ENCODE peak calls at places on chromosomes 1 and 21, in five cellular contexts. R is natural killer cell, S is heart right ventricle, M is lung, I is HCT116. F is an unnamed sample.

GRCh38 chr1:213110349-213111300 is 59.6 kb downstream of the RPS6KC1 start:
- ATAC-seq in R (no peak), S (no peak), M (no peak), I (no peak), F (no peak)

GRCh38 chr1:231919900-231920299 is 293.3 kb downstream of the DISC1 start:
- ATAC-seq in R (peak; percentile 93), S (peak; percentile 73), M (no peak), I (no peak), F (no peak)

GRCh38 chr1:3327936-3328590 is 126.4 kb upstream of the ARHGEF16 start:
- ATAC-seq in R (no peak), S (peak; percentile 87), M (no peak), I (no peak), F (no peak)

GRCh38 chr21:39021475-39021832 is 161.8 kb downstream of the PSMG1 start:
- ATAC-seq in R (no peak), S (no peak), M (no peak), I (no peak), F (no peak)

GRCh38 chr1:211349730-211350129 is 23.1 kb downstream of the TRAF5 start:
- ATAC-seq in R (no peak), S (no peak), M (no peak), I (no peak), F (no peak)

GRCh38 chr1:247360991-247361721 is 29.5 kb upstream of the ZNF496 start:
- ATAC-seq in R (no peak), S (peak; percentile 78), M (no peak), I (no peak), F (peak; percentile 63)

GRCh38 chr1:94022471-94023189 is 98.3 kb downstream of the ABCA4 start:
- ATAC-seq in R (no peak), S (peak; percentile 62), M (peak; percentile 67), I (no peak), F (peak; percentile 46)

GRCh38 chr1:86846166-86846647 is 67.7 kb downstream of the SELENOF start:
- ATAC-seq in R (no peak), S (no peak), M (peak; percentile 60), I (no peak), F (peak; percentile 46)

GRCh38 chr1:15702722-15703550 is 18.8 kb downstream of the PLEKHM2 start:
- ATAC-seq in R (no peak), S (peak; percentile 72), M (no peak), I (peak; percentile 92), F (peak; percentile 37)

GRCh38 chr21:44957901-44958451 is 18.1 kb downstream of the SLX9 start:
- ATAC-seq in R (no peak), S (peak; percentile 2), M (no peak), I (no peak), F (peak; percentile 1)

GRCh38 chr1:184023133-184023532 is 14.4 kb downstream of the COLGALT2 start:
- ATAC-seq in R (no peak), S (no peak), M (no peak), I (no peak), F (no peak)

GRCh38 chr1:228397454-228397786 is 9.2 kb downstream of the TRIM11 start:
- ATAC-seq in R (no peak), S (no peak), M (no peak), I (no peak), F (no peak)

GRCh38 chr1:181482521-181483083 is 715 bp upstream of the CACNA1E start:
- ATAC-seq in R (no peak), S (no peak), M (peak; percentile 38), I (no peak), F (peak; percentile 27)

GRCh38 chr1:1208713-1209433 is 2.5 kb upstream of the TNFRSF18 start:
- ATAC-seq in R (peak; percentile 9), S (peak; percentile 19), M (no peak), I (no peak), F (no peak)

GRCh38 chr1:21198929-21199328 is 22.2 kb upstream of the EIF4G3 start:
- ATAC-seq in R (no peak), S (no peak), M (no peak), I (no peak), F (no peak)

GRCh38 chr1:30465096-30465495 is 258.3 kb downstream of the MATN1 start:
- ATAC-seq in R (no peak), S (no peak), M (no peak), I (no peak), F (no peak)

GRCh38 chr1:34670982-34671381 is 83.9 kb upstream of the GJB5 start:
- ATAC-seq in R (no peak), S (no peak), M (no peak), I (no peak), F (no peak)

GRCh38 chr1:155094622-155094948 is 15.9 kb downstream of the EFNA3 start:
- ATAC-seq in R (no peak), S (no peak), M (no peak), I (no peak), F (no peak)

GRCh38 chr1:153292740-153293479 is 19.8 kb downstream of the PGLYRP3 start:
- ATAC-seq in R (no peak), S (no peak), M (no peak), I (no peak), F (no peak)

GRCh38 chr1:94886361-94886760 is 40.5 kb downstream of the CNN3 start:
- ATAC-seq in R (no peak), S (no peak), M (no peak), I (no peak), F (no peak)

GRCh38 chr1:14922942-14923341 is 230.6 kb upstream of the TMEM51 start:
- ATAC-seq in R (no peak), S (no peak), M (no peak), I (no peak), F (no peak)

GRCh38 chr1:1796466-1796865 is 18.2 kb upstream of the NADK start:
- ATAC-seq in R (peak; percentile 65), S (no peak), M (no peak), I (peak; percentile 64), F (no peak)

GRCh38 chr1:15173863-15174614 is 20.5 kb downstream of the TMEM51 start:
- ATAC-seq in R (no peak), S (no peak), M (no peak), I (peak; percentile 57), F (no peak)

GRCh38 chr21:41598561-41599511 is 90.9 kb upstream of the TMPRSS2 start:
- ATAC-seq in R (no peak), S (no peak), M (peak; percentile 38), I (no peak), F (no peak)

GRCh38 chr1:89839516-89839915 is 18.7 kb downstream of the LRRC8D start:
- ATAC-seq in R (no peak), S (no peak), M (no peak), I (no peak), F (no peak)

GRCh38 chr1:21072721-21073120 is 104.0 kb downstream of the EIF4G3 start:
- ATAC-seq in R (no peak), S (peak; percentile 28), M (no peak), I (no peak), F (no peak)

GRCh38 chr1:231666957-231667601 is 40.5 kb downstream of the DISC1 start:
- ATAC-seq in R (no peak), S (no peak), M (no peak), I (no peak), F (no peak)

GRCh38 chr1:209268479-209268878 is 315.0 kb upstream of the CAMK1G start:
- ATAC-seq in R (no peak), S (no peak), M (no peak), I (no peak), F (no peak)

GRCh38 chr21:31370893-31371652 is 27.0 kb upstream of the TIAM1 start:
- ATAC-seq in R (no peak), S (peak; percentile 78), M (no peak), I (no peak), F (peak; percentile 57)

GRCh38 chr1:55402117-55402516 is 187.0 kb upstream of the USP24 start:
- ATAC-seq in R (no peak), S (no peak), M (no peak), I (no peak), F (peak; percentile 79)

GRCh38 chr1:154325583-154326545 is 539 bp downstream of the ATP8B2 start:
- ATAC-seq in R (peak; percentile 15), S (peak; percentile 69), M (peak; percentile 23), I (peak; percentile 63), F (peak; percentile 60)

GRCh38 chr1:212930986-212931678 is 19.2 kb upstream of the VASH2 start:
- ATAC-seq in R (no peak), S (no peak), M (no peak), I (no peak), F (no peak)

GRCh38 chr1:8389962-8390535 is 72.1 kb downstream of the SLC45A1 start:
- ATAC-seq in R (no peak), S (no peak), M (no peak), I (no peak), F (no peak)

GRCh38 chr1:29379438-29380073 is 143.2 kb downstream of the PTPRU start:
- ATAC-seq in R (no peak), S (no peak), M (no peak), I (peak; percentile 67), F (no peak)
- TF ChIP-seq CTCF in R (no peak), S (no peak), M (peak; percentile 0), I (peak; percentile 87), F (no peak)

DNA sequence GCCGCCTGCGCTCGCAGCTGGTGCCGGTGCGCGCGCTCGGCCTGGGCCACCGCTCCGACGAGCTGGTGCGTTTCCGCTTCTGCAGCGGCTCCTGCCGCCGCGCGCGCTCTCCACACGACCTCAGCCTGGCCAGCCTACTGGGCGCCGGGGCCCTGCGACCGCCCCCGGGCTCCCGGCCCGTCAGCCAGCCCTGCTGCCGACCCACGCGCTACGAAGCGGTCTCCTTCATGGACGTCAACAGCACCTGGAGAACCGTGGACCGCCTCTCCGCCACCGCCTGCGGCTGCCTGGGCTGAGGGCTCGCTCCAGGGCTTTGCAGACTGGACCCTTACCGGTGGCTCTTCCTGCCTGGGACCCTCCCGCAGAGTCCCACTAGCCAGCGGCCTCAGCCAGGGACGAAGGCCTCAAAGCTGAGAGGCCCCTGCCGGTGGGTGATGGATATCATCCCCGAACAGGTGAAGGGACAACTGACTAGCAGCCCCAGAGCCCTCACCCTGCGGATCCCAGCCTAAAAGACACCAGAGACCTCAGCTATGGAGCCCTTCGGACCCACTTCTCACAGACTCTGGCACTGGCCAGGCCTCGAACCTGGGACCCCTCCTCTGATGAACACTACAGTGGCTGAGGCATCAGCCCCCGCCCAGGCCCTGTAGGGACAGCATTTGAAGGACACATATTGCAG is 3.0 kb downstream of the ARTN start:
- ATAC-seq in R (peak; percentile 44), S (peak; percentile 15), M (no peak), I (no peak), F (peak; percentile 60)
- TF ChIP-seq CTCF in R (no peak), S (peak; percentile 9), M (no peak), I (no peak), F (no peak)

GRCh38 chr1:164886101-164886500 is 327.1 kb downstream of the PBX1 start:
- ATAC-seq in R (no peak), S (no peak), M (no peak), I (no peak), F (no peak)

GRCh38 chr1:164895026-164895907 is 336.3 kb downstream of the PBX1 start:
- ATAC-seq in R (no peak), S (peak; percentile 60), M (no peak), I (no peak), F (no peak)

DNA sequence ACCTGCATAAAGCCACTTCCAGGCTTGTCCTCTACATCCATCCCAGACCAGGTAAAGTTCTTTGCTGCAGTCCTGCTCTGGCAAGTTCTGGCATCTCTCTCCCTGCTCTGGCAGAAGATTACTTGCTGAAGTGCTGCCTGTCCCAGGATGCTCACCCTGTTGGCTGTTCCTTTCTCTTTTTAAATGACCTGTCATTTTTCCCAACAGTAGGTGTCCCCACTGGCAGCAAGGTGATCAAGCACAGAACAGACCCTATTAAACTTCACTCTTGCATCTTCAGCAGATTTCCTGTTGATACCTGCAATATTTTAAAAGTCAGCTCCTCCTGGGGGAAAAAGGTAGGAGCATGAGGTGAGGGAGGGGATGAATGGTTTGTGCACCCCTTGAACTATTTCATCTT is 332.6 kb downstream of the PBX1 start:
- ATAC-seq in R (no peak), S (no peak), M (no peak), I (peak; percentile 72), F (no peak)
- TF ChIP-seq CTCF in R (no peak), S (no peak), M (no peak), I (no peak), F (no peak)

GRCh38 chr1:5756434-5757176 is 235.6 kb downstream of the NPHP4 start:
- ATAC-seq in R (no peak), S (no peak), M (no peak), I (no peak), F (no peak)
- TF ChIP-seq CTCF in R (no peak), S (no peak), M (no peak), I (no peak), F (no peak)